ENCODE peak calls at places on chromosomes 16 and 17, in eight cellular contexts. V is H1, Q is HepG2, I is K562, E is A549, C is SK-N-SH, F is WTC11, W is GM12878. A is an unnamed sample.

GRCh38 chr17:63082273-63082861 is 116.3 kb downstream of the TANC2 start:
- DNase-seq in V (no peak), Q (peak), I (no peak), E (no peak), C (peak), F (no peak), W (no peak), A (peak)

GRCh38 chr16:79768594-79768993 is 168.1 kb upstream of the MAF start:
- DNase-seq in V (no peak), Q (no peak), I (no peak), E (no peak), C (no peak), F (no peak), W (no peak), A (no peak)

GRCh38 chr17:50470451-50470850 is 1.8 kb upstream of the CHAD start:
- DNase-seq in V (no peak), Q (no peak), I (no peak), E (no peak), C (no peak), F (no peak), W (no peak), A (no peak)

GRCh38 chr16:1908983-1909382 is 9.2 kb downstream of the HS3ST6 start:
- DNase-seq in V (no peak), Q (no peak), I (no peak), E (no peak), C (peak), F (no peak), W (no peak), A (no peak)

GRCh38 chr16:61879-62281 is 8.3 kb downstream of the SNRNP25 start:
- DNase-seq in V (no peak), Q (no peak), I (no peak), E (no peak), C (no peak), F (no peak), W (no peak), A (no peak)

GRCh38 chr16:84356591-84357116 is 11.7 kb upstream of the ATP2C2 start:
- DNase-seq in V (no peak), Q (peak), I (no peak), E (no peak), C (no peak), F (no peak), W (no peak), A (no peak)

GRCh38 chr17:73998246-73999220 is 204.9 kb upstream of the RPL38 start:
- DNase-seq in V (peak), Q (peak), I (peak), E (peak), C (peak), F (peak), W (no peak), A (no peak)

GRCh38 chr16:80174416-80174815 is 366.4 kb upstream of the DYNLRB2 start:
- DNase-seq in V (no peak), Q (peak), I (no peak), E (no peak), C (no peak), F (no peak), W (no peak), A (peak)

GRCh38 chr17:46722662-46723285 is 95.7 kb downstream of the WNT3 start:
- DNase-seq in V (no peak), Q (no peak), I (no peak), E (no peak), C (no peak), F (no peak), W (no peak), A (peak)

GRCh38 chr17:33560165-33560564 is 267.1 kb upstream of the ASIC2 start:
- DNase-seq in V (no peak), Q (no peak), I (no peak), E (no peak), C (no peak), F (no peak), W (no peak), A (peak)

GRCh38 chr17:83024205-83024971 is 55.0 kb upstream of the METRNL start:
- DNase-seq in V (no peak), Q (no peak), I (no peak), E (no peak), C (peak), F (no peak), W (no peak), A (no peak)

GRCh38 chr17:83014297-83014696 is 65.1 kb upstream of the METRNL start:
- DNase-seq in V (no peak), Q (no peak), I (no peak), E (no peak), C (peak), F (no peak), W (no peak), A (no peak)

GRCh38 chr17:83018658-83019193 is 60.7 kb upstream of the METRNL start:
- DNase-seq in V (peak), Q (no peak), I (no peak), E (no peak), C (no peak), F (no peak), W (no peak), A (no peak)

GRCh38 chr17:83015511-83015910 is 63.9 kb upstream of the METRNL start:
- DNase-seq in V (peak), Q (no peak), I (no peak), E (no peak), C (no peak), F (no peak), W (no peak), A (no peak)

GRCh38 chr17:83019376-83019775 is 60.0 kb upstream of the METRNL start:
- DNase-seq in V (no peak), Q (no peak), I (no peak), E (no peak), C (peak), F (no peak), W (no peak), A (no peak)
- TF ChIP-seq USF2 in V (no peak), Q (no peak), I (no peak), E (no peak), C (no peak), F (no peak), W (no peak), A (no peak)

DNA sequence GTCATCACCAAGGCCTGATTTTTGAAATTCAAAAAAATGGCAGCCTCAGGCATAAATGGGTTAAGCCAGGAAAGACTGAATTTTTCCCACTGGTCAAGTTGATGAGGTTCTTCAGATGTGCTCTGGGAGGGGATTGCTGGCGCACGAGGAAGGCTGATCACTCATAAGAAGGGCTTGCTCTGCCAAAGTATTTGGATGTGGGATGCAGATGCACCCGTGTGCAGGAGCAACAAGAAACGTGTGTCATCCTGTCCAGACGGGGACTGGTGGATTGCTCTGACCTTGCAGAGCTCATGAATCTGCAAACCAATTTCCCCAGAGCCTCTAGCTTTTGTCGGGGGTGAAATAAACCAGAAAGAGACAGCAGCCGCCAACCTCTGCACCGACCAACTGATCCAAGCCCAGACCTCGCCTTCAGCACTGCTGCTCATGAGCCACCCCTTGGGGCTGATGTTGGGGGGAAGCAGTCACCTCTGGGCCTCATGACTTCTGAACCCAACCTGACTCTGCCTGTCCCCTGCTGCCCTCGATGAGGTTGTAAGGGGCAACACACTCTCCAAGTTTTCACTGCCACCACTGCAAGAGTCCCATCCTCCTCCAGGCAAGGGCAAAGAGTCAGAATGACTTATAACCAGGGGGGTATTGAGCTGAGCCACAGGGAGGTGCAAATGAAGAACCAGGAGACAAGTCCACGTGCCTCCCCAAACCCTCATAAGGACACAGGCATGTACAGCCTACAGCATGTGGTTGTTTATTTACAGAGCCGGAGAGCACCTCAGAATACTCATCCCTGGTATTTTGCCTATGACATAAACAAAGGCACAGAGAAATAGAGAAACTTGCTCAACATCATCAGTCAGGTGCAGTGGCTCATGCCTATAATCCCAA is 452.0 kb downstream of the SOX9 start:
- DNase-seq in V (no peak), Q (no peak), I (no peak), E (no peak), C (no peak), F (no peak), W (no peak), A (peak)
- TF ChIP-seq USF2 in V (no peak), Q (no peak), I (no peak), E (no peak), C (no peak), F (no peak), W (no peak), A (no peak)

GRCh38 chr16:68345351-68345810 is 34.6 kb downstream of the PRMT7 start:
- DNase-seq in V (no peak), Q (no peak), I (no peak), E (no peak), C (no peak), F (no peak), W (no peak), A (peak)
- TF ChIP-seq USF2 in V (no peak), Q (no peak), I (no peak), E (no peak), C (no peak), F (no peak), W (no peak), A (no peak)

DNA sequence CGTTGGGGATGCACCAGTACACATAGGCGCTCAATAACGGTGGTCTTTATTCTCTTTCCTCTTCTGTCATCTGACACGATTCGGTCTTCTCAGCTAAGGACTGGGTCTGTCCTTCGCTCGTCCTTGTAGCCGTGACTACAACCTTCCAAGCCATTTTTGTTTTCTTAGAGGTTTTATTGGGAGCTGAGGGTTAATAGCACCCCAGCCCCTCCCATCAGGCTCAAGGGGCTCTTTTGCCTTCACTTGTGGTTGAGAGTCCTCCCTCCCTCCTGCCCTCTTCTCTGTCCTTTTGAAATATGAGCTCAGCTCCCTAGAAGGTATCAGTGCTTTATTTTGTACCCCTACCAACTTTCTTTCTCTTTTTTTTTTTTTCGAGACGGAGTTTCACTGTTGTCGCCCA is 24.7 kb downstream of the SOCS3 start:
- DNase-seq in V (no peak), Q (no peak), I (no peak), E (no peak), C (no peak), F (no peak), W (no peak), A (no peak)
- TF ChIP-seq USF2 in V (no peak), Q (no peak), I (no peak), E (no peak), C (no peak), F (no peak), W (no peak), A (no peak)

DNA sequence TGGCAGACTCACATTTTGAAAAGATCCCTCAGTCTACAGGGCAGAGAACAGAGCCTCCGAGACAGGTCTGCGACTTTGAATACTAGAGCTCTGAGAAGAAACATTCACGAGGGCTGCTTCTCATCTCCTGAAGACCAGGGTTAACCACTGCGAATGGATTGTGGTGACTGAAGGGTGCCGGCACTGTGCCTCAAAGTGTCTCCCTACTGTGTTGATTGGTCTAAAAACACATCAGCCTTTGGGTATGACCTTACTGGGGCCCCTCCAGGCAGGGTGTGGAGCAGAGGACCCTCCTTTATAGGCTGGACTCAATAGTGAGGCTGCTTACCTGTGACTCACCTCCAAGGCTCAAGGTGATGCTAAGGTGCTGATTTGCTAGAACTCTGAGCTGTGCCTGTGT is 2.6 kb upstream of the LGALS9 start:
- DNase-seq in V (no peak), Q (no peak), I (no peak), E (no peak), C (no peak), F (no peak), W (no peak), A (no peak)
- TF ChIP-seq USF2 in V (no peak), Q (no peak), I (no peak), E (no peak), C (no peak), F (no peak), W (no peak), A (no peak)

GRCh38 chr17:47775181-47775580 is 42.1 kb downstream of the TBX21 start:
- DNase-seq in V (no peak), Q (no peak), I (no peak), E (no peak), C (no peak), F (no peak), W (no peak), A (no peak)

GRCh38 chr17:47781397-47781796 is 40.2 kb downstream of the OSBPL7 start:
- DNase-seq in V (no peak), Q (no peak), I (no peak), E (no peak), C (no peak), F (no peak), W (no peak), A (no peak)

GRCh38 chr17:47778184-47778635 is 43.4 kb downstream of the OSBPL7 start:
- DNase-seq in V (no peak), Q (no peak), I (no peak), E (no peak), C (no peak), F (peak), W (no peak), A (no peak)

DNA sequence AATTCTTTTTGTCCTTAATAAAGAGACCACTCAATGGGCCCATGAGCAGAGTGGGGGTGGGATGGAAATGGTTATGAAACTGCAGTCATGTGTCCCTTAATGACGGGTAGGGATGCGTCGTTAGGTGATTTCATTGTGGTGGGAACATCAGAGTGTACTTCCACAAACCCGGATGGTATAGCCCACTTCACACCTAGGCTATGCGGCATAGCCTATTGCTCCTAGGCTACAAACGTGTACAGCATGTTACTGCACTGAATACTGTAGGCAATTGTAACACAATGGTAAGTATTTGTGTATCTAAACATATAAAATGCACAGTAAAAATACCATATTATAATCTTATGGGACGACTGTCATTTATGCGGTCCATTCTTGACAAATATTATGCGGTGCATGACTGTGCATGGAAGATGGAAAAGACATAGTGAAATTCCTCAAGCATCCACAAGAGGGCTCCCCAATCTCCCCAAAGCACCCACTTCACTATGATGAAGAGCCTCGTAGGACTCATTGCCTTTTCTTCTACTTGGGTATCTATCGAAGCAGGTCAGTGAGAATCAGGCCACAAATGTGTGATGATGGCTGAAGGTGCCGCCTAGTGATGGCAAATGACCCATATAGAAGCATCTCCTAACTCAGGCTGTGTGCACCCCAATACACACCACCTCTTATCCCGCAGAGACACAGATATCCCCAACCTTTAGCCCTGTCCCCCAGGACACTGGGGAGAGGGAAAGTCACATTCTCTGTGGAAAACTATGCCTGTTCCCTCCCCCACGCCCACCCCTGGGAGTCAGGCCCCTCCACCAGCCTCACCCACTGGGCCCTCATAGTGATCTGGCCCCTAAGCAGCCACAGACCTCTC is 43.5 kb downstream of the TBX21 start:
- DNase-seq in V (no peak), Q (peak), I (peak), E (peak), C (peak), F (no peak), W (no peak), A (peak)
- TF ChIP-seq USF2 in V (no peak), Q (no peak), I (no peak), E (no peak), C (no peak), F (no peak), W (no peak), A (no peak)

GRCh38 chr17:76827736-76828135 is 40.5 kb upstream of the MGAT5B start:
- DNase-seq in V (no peak), Q (no peak), I (no peak), E (no peak), C (no peak), F (no peak), W (no peak), A (no peak)

GRCh38 chr17:76833747-76834146 is 34.5 kb upstream of the MGAT5B start:
- DNase-seq in V (no peak), Q (no peak), I (no peak), E (no peak), C (no peak), F (no peak), W (no peak), A (no peak)

GRCh38 chr17:76834889-76835288 is 33.3 kb upstream of the MGAT5B start:
- DNase-seq in V (no peak), Q (no peak), I (no peak), E (no peak), C (peak), F (no peak), W (no peak), A (no peak)

GRCh38 chr17:76833034-76833689 is 35.0 kb upstream of the MGAT5B start:
- DNase-seq in V (no peak), Q (no peak), I (no peak), E (no peak), C (no peak), F (no peak), W (no peak), A (no peak)

DNA sequence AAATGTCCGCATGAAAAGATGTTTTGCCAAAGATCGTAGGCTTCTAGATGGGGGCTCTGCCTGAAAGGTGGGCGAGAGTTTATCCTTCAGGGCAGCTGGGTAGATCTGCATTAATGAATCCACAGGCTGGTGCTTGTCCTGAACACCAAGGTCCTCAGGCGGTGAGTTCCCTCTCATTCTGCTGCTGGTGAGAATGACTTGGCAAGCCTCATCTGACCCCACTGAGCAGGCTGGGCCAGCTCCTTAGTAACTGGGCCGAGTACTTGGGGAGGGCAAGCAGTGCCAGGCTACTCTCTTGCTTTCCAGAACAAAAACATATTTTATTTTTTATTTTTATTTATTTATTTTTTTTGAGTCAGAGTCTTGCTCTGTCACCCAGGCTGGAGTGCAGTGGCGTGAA is 36.9 kb upstream of the MGAT5B start:
- DNase-seq in V (no peak), Q (no peak), I (no peak), E (no peak), C (no peak), F (no peak), W (no peak), A (no peak)
- TF ChIP-seq USF2 in V (no peak), Q (no peak), I (no peak), E (no peak), C (no peak), F (no peak), W (no peak), A (no peak)

DNA sequence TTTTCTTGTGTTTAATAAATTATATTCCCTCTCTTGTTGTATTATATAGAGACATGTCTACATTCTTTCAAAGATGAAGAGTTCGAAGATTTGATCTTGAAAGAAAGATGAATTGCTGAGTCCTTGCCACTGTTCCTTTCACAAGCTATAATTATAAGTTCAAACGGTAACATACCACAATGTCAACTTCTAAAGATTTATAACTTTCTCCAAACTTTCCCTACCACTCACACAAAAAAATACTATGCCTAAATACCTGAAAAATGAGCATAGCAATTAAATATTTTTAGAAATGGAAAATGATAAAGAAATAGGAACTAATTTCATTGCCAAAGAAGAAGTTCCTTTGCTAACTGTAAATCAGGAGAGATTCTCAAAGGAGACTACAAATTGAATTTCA is 50.6 kb downstream of the BRIP1 start:
- DNase-seq in V (no peak), Q (no peak), I (no peak), E (no peak), C (no peak), F (no peak), W (no peak), A (no peak)
- TF ChIP-seq USF2 in V (no peak), Q (no peak), I (no peak), E (no peak), C (no peak), F (no peak), W (no peak), A (no peak)

DNA sequence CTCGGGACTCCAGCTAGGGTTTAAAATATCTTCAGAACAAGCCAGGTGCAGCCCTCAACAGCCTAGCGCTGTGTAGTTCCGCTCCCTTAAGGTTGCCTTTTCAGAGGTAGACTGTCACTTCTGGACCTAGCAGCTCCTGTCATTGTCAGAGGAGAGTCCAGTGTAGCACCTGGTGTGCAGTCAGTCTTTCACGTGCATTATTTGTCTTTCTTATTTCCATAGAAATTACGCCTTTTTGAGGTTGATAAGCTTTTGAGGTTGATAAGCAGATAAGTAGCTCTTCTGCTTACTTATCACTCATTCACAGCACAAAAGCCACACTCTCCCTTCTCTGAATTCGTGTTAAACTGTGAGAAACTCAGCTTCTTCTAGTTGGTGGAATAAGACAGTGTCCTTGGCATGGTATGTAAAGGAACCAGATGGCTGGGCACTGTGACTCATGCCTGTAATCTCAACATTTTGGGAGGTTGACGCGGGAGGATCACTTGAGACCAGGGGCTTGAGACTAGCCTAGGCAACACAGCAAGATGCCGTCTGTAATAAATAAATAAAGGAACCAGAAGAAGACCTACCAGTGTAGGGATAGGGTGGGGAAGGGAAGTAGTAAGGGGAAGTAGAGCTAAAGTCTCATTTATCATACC is 10.2 kb downstream of the EEF2K start:
- DNase-seq in V (no peak), Q (no peak), I (peak), E (no peak), C (no peak), F (no peak), W (no peak), A (peak)
- TF ChIP-seq USF2 in V (no peak), Q (no peak), I (no peak), E (no peak), C (no peak), F (no peak), W (no peak), A (no peak)

A was measured in IMR-90.